ENCODE peak calls at places on chromosome 12, in ten cellular contexts. C is astrocyte, X is fibroblast of pulmonary artery, S is lung, B is neural crest cell, U is lower leg skin, W is choroid plexus epithelial cell, O is HL-60, G is tibial artery, Z is left ventricle myocardium inferior. R is an unnamed sample.

GRCh38 chr12:2270846-2271245 is 218.1 kb downstream of the CACNA1C start:
- DNase-seq in B (no peak), G (no peak), C (no peak), W (no peak), S (no peak), U (peak; percentile 75), X (no peak), O (no peak), Z (no peak), R (no peak)

GRCh38 chr12:68227356-68227755 is 1.7 kb upstream of the IL26 start:
- DNase-seq in U (no peak), X (no peak), C (no peak), W (no peak), Z (no peak), B (no peak), O (no peak), G (no peak), S (no peak), R (no peak)

GRCh38 chr12:100554608-100555077 is 18.8 kb upstream of the GAS2L3 start:
- DNase-seq in B (peak; percentile 50), S (no peak), Z (no peak), W (peak; percentile 96), U (no peak), C (peak; percentile 77), X (peak; percentile 95), O (peak; percentile 44), G (no peak), R (no peak)

GRCh38 chr12:53327435-53328042 is 6.1 kb upstream of the AAAS start:
- DNase-seq in Z (no peak), C (no peak), X (peak; percentile 45), G (no peak), B (no peak), S (no peak), U (no peak), O (no peak), W (peak; percentile 24), R (no peak)

GRCh38 chr12:4191642-4192041 is 81.9 kb upstream of the CCND2 start:
- DNase-seq in W (no peak), S (no peak), G (no peak), Z (no peak), C (no peak), B (no peak), U (no peak), X (no peak), O (no peak), R (no peak)

GRCh38 chr12:13124661-13125505 is 21.4 kb upstream of the GSG1 start:
- DNase-seq in B (no peak), C (peak; percentile 55), U (no peak), O (no peak), Z (no peak), G (no peak), X (peak; percentile 83), W (peak; percentile 68), S (no peak), R (no peak)

GRCh38 chr12:50055831-50056628 is 1.4 kb upstream of the ASIC1 start:
- DNase-seq in W (peak; percentile 66), C (no peak), X (peak; percentile 48), U (no peak), B (peak; percentile 41), Z (no peak), S (peak; percentile 44), O (peak; percentile 55), G (no peak), R (peak; percentile 68)

GRCh38 chr12:48160807-48161206 is 3.5 kb upstream of the ASB8 start:
- DNase-seq in G (peak; percentile 35), X (peak; percentile 38), B (no peak), O (peak; percentile 85), S (no peak), Z (no peak), U (no peak), W (no peak), C (peak; percentile 12), R (no peak)

GRCh38 chr12:113276946-113277500 is 55.8 kb downstream of the TPCN1 start:
- DNase-seq in B (no peak), U (no peak), W (no peak), G (peak; percentile 16), C (no peak), S (no peak), Z (peak; percentile 2), X (no peak), O (no peak), R (no peak)

GRCh38 chr12:68870443-68870842 is 62.5 kb downstream of the MDM2 start:
- DNase-seq in C (no peak), X (no peak), Z (no peak), U (no peak), B (no peak), S (no peak), O (no peak), G (no peak), W (no peak), R (no peak)

GRCh38 chr12:2813573-2814185 is 1.2 kb downstream of the ITFG2 start:
- DNase-seq in Z (no peak), U (no peak), C (peak; percentile 46), S (peak; percentile 42), B (peak; percentile 41), X (peak; percentile 75), O (peak; percentile 83), G (peak; percentile 44), W (peak; percentile 85), R (no peak)

GRCh38 chr12:39476121-39476520 is 33.2 kb upstream of the KIF21A start:
- DNase-seq in G (no peak), U (no peak), Z (no peak), C (no peak), O (no peak), W (no peak), B (no peak), S (no peak), X (no peak), R (no peak)
- TF ChIP-seq CTCF in G (no peak), U (no peak), Z (no peak), C (no peak), O (no peak), W (no peak), B (no peak), S (no peak), X (no peak), R (no peak)

DNA sequence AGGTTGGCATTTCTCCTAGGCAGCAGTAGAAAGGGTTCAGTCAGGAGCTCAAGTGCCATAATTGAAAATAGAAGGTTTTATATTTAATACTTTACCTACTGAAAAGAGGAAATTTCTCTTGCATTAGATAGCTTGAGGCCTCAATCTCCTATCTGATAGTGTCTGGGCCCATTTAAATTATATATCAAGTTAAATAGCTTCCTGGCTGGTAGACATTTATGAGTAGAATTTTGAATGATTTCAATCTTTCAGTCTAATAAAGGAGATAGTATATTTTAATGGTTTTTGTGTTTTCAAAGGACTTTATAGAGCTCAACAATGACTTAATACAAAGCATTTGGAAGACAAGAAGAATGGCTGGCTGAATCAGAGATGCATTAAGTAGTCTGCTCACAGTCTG is 974.0 kb downstream of the TMTC2 start:
- DNase-seq in X (no peak), G (no peak), Z (no peak), C (no peak), W (no peak), B (no peak), O (no peak), U (no peak), S (no peak), R (no peak)
- TF ChIP-seq CTCF in X (no peak), G (no peak), Z (no peak), C (no peak), W (no peak), B (no peak), O (no peak), U (no peak), S (no peak), R (no peak)

GRCh38 chr12:30517320-30517719 is 178.3 kb downstream of the IPO8 start:
- DNase-seq in G (no peak), O (no peak), X (no peak), C (no peak), S (no peak), W (peak; percentile 4), B (no peak), Z (no peak), U (no peak), R (no peak)

GRCh38 chr12:30519535-30519934 is 176.1 kb downstream of the IPO8 start:
- DNase-seq in C (no peak), U (no peak), Z (no peak), S (no peak), W (no peak), X (no peak), G (no peak), B (no peak), O (no peak), R (no peak)

GRCh38 chr12:30514666-30515065 is 181.0 kb downstream of the IPO8 start:
- DNase-seq in B (no peak), C (no peak), S (no peak), G (no peak), X (no peak), U (no peak), Z (no peak), O (no peak), W (no peak), R (no peak)

GRCh38 chr12:30515351-30515750 is 180.3 kb downstream of the IPO8 start:
- DNase-seq in Z (no peak), W (peak; percentile 60), U (no peak), G (no peak), B (no peak), S (no peak), X (peak; percentile 60), O (no peak), C (peak; percentile 27), R (no peak)
- TF ChIP-seq CTCF in Z (peak; percentile 46), W (peak; percentile 37), U (no peak), G (no peak), B (peak; percentile 52), S (no peak), X (peak; percentile 33), O (no peak), C (peak; percentile 22), R (no peak)

GRCh38 chr12:46133751-46134150 is 135.1 kb downstream of the SLC38A1 start:
- DNase-seq in B (no peak), W (peak; percentile 18), X (peak; percentile 49), O (no peak), U (no peak), S (no peak), G (no peak), Z (no peak), C (no peak), R (no peak)

GRCh38 chr12:46134205-46134811 is 134.5 kb downstream of the SLC38A1 start:
- DNase-seq in X (no peak), B (no peak), O (no peak), W (no peak), C (no peak), U (no peak), S (no peak), G (no peak), Z (no peak), R (no peak)

GRCh38 chr12:46135750-46136149 is 133.1 kb downstream of the SLC38A1 start:
- DNase-seq in B (no peak), W (no peak), O (no peak), G (no peak), C (no peak), S (no peak), U (no peak), X (no peak), Z (no peak), R (no peak)

GRCh38 chr12:46134852-46135251 is 134.0 kb downstream of the SLC38A1 start:
- DNase-seq in G (no peak), B (no peak), S (no peak), U (no peak), O (no peak), W (no peak), Z (no peak), X (no peak), C (no peak), R (no peak)

DNA sequence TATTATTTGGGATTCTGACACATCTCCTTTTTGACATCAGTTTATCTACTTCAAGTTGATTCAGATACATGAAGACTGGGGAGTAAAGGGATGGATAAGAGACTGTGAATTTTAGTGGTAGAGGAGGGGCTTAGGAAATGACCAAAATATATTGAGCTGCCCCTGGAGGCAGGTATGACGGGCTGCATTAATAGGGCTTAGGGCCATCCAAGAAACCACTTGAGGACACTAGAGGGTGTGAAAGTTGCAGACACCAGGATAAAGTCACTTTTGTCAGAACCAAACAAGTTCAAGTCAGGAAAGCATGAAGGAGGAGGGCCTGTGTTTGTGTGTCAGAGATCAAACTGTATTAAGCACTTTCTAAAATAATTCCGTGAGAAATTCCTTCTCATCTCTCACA is 137.1 kb downstream of the SLC38A1 start:
- DNase-seq in G (no peak), Z (no peak), B (no peak), S (no peak), X (no peak), O (no peak), U (no peak), W (no peak), C (no peak), R (no peak)
- TF ChIP-seq CTCF in G (no peak), Z (peak; percentile 18), B (no peak), S (no peak), X (no peak), O (no peak), U (no peak), W (peak; percentile 32), C (no peak), R (no peak)